ENCODE peak calls at places on chromosomes 7 and 10, in six cellular contexts. R is RWPE1, M is pancreas, N is WERI-Rb-1, O is B cell, B is choroid plexus epithelial cell. X is an unnamed sample.

GRCh38 chr7:360454-361100 is 70.6 kb downstream of the FOXL3 start:
- DNase-seq in N (no peak), B (no peak), O (no peak), M (no peak), R (no peak), X (no peak)

GRCh38 chr10:100575781-100576635 is 40.3 kb downstream of the HIF1AN start:
- DNase-seq in M (no peak), R (no peak), O (no peak), B (no peak), N (no peak), X (no peak)

GRCh38 chr7:135414850-135415439 is 95.0 kb downstream of the CNOT4 start:
- DNase-seq in N (peak; percentile 56), B (peak; percentile 82), O (no peak), M (peak; percentile 35), R (peak; percentile 3), X (peak; percentile 2)

GRCh38 chr10:3990307-3990706 is 205.3 kb upstream of the KLF6 start:
- DNase-seq in M (no peak), O (no peak), R (no peak), B (no peak), N (no peak), X (no peak)

GRCh38 chr7:93750986-93751385 is 139.6 kb downstream of the TFPI2 start:
- DNase-seq in N (no peak), R (no peak), O (no peak), M (no peak), B (no peak), X (no peak)

GRCh38 chr7:10122573-10123100 is 851.0 kb upstream of the PHF14 start:
- DNase-seq in N (peak; percentile 78), O (no peak), R (no peak), B (no peak), M (no peak), X (peak; percentile 33)

GRCh38 chr10:69635428-69636272 is 5.6 kb downstream of the FAM241B start:
- DNase-seq in N (no peak), O (no peak), B (no peak), M (no peak), R (no peak), X (no peak)

GRCh38 chr10:87860156-87860795 is 3.1 kb downstream of the KLLN start:
- DNase-seq in N (peak; percentile 29), B (peak; percentile 91), O (peak; percentile 58), R (peak; percentile 65), M (no peak), X (no peak)

GRCh38 chr7:118153551-118154177 is 30.3 kb upstream of the LSM8 start:
- DNase-seq in R (peak; percentile 34), O (peak; percentile 14), M (peak; percentile 18), B (peak; percentile 61), N (no peak), X (no peak)

GRCh38 chr10:119821172-119821571 is 51.5 kb downstream of the MCMBP start:
- DNase-seq in B (no peak), R (no peak), M (no peak), O (no peak), N (no peak), X (no peak)

GRCh38 chr7:104848386-104848990 is 165.5 kb upstream of the KMT2E start:
- DNase-seq in R (peak; percentile 63), B (peak; percentile 65), N (peak; percentile 71), O (peak; percentile 33), M (peak; percentile 57), X (peak; percentile 90)

GRCh38 chr10:19749185-19749729 is 67.0 kb upstream of the PLXDC2 start:
- DNase-seq in O (no peak), N (no peak), M (no peak), B (peak; percentile 77), R (no peak), X (no peak)
- TF ChIP-seq CTCF in O (no peak), N (no peak), M (no peak), B (no peak), R (no peak), X (no peak)

DNA sequence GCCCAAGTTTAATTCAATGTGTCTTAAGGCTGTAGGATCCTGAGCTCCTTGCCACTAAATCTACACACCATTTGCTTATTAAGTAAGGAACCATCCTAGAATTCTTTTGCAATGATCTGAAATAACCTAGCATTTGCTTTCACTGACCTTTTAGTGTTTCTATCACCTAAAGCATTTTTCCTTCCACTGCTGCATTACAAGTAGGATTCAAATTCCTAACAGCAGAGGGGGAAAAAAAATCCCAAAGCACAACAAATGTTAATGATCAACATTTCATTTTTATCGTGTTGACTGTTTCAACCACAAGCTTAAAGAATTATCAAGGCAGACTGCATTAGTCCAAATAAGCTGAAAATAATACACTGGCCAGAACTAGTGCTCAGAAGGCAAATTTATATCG is 174.7 kb upstream of the TCF7L2 start:
- DNase-seq in B (peak; percentile 55), N (no peak), M (no peak), O (no peak), R (no peak), X (no peak)
- TF ChIP-seq CTCF in B (peak; percentile 47), N (no peak), M (no peak), O (no peak), R (no peak), X (no peak)

GRCh38 chr10:133274751-133275682 is 1.7 kb downstream of the ADAM8 start:
- DNase-seq in B (no peak), O (peak; percentile 96), N (no peak), M (no peak), R (peak; percentile 75), X (no peak)
- TF ChIP-seq CTCF in B (no peak), O (no peak), N (peak; percentile 22), M (no peak), R (no peak), X (no peak)

DNA sequence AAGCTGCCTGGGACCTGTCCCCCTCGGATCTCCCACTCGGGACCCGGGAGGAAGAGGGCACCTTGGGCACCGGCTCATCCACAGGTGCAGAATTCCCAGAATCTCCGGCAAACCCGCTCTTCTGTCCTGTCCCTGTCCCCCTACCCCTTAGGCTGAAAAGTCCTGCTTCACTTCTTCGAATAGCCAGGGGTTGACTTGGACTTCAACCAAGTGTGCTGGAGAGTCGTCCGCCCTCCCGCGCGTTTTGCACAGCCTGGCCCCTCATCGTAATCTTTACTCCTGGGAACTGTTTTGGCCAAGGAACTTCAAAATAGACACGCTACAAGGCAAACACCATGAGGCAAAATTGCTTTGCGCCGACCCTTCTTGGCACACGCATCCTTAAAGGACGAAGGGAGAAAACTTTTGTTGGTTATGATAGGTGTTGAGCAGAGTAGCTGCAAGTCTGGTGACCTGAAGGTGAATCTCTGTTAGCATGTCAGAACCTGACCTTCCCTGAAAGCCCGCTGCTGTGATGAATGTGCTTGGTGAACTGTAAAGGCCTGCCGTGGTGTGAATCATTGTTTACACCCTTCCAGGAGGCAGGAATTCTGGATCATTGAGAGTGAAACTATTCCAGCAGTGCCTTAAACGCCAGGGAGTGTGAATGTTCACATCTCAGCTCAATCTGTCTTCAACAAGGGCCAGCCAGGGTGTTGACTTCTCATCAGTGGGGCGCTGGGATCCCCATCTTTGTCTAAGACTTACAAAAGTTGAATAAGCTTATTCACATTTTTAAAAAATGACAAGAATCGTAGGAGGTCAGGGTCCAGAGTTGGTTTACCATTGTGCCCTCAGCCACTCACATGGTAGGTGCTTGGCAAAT is 589 bp upstream of the RAPGEF5 start:
- DNase-seq in B (no peak), R (peak; percentile 96), N (no peak), M (peak; percentile 63), O (no peak), X (peak; percentile 2)
- TF ChIP-seq CTCF in B (no peak), R (no peak), N (no peak), M (no peak), O (no peak), X (no peak)

GRCh38 chr7:74165867-74166593 is 8.1 kb upstream of the EIF4H start:
- DNase-seq in R (no peak), M (no peak), N (no peak), B (no peak), O (no peak), X (no peak)

GRCh38 chr7:74164985-74165456 is 9.1 kb upstream of the EIF4H start:
- DNase-seq in O (no peak), R (no peak), M (peak; percentile 54), B (peak; percentile 62), N (no peak), X (no peak)
- TF ChIP-seq CTCF in O (no peak), R (no peak), M (peak; percentile 28), B (peak; percentile 75), N (peak; percentile 14), X (peak; percentile 45)